ENCODE peak calls at places on chromosomes 13 and 19, in five cellular contexts. W is astrocyte of the spinal cord, K is fibroblast of lung, M is breast epithelium, Z is colonic mucosa. D is an unnamed sample.

GRCh38 chr19:44648536-44649370 is 5.0 kb downstream of the PVR start:
- DNase-seq in W (peak), M (no peak), K (peak), Z (no peak), D (peak)

GRCh38 chr19:4780860-4781259 is 10.7 kb upstream of the FEM1A start:
- DNase-seq in M (no peak), Z (no peak), K (no peak), W (no peak), D (no peak)

GRCh38 chr19:49688531-49689132 is 762 bp upstream of the ADM5 start:
- DNase-seq in W (no peak), Z (no peak), K (no peak), M (no peak), D (no peak)

GRCh38 chr13:50617134-50617721 is 226.3 kb downstream of the DLEU7 start:
- DNase-seq in K (peak), W (peak), M (no peak), Z (peak), D (peak)

GRCh38 chr13:35887028-35887666 is 244.0 kb downstream of the DCLK1 start:
- DNase-seq in K (no peak), Z (no peak), W (no peak), M (no peak), D (no peak)

GRCh38 chr13:69935043-69935442 is 172.6 kb upstream of the ATXN8OS start:
- DNase-seq in M (no peak), Z (no peak), K (no peak), W (no peak), D (no peak)

GRCh38 chr13:45142440-45143345 is 22.4 kb downstream of the GTF2F2 start:
- DNase-seq in K (peak), Z (no peak), M (no peak), W (no peak), D (peak)

GRCh38 chr13:107883561-107884175 is 331.7 kb downstream of the LIG4 start:
- DNase-seq in M (no peak), W (peak), Z (no peak), K (peak), D (peak)

GRCh38 chr19:22527554-22527953 is 105.4 kb upstream of the ZNF98 start:
- DNase-seq in Z (no peak), M (no peak), K (no peak), W (no peak), D (no peak)

GRCh38 chr13:94481966-94482365 is 2.5 kb upstream of the DCT start:
- DNase-seq in M (no peak), W (peak), K (peak), Z (no peak), D (peak)

GRCh38 chr19:47658431-47659383 is 49.8 kb downstream of the BICRA start:
- DNase-seq in M (no peak), W (peak), Z (peak), K (peak), D (peak)

GRCh38 chr13:113980489-113981064 is 6.7 kb upstream of the C13orf46 start:
- DNase-seq in Z (no peak), W (no peak), M (no peak), K (no peak), D (no peak)

GRCh38 chr13:53460776-53461175 is 432.2 kb downstream of the OLFM4 start:
- DNase-seq in Z (no peak), W (no peak), M (no peak), K (no peak), D (no peak)

GRCh38 chr13:103525530-103525929 is 459.3 kb upstream of the SLC10A2 start:
- DNase-seq in M (no peak), W (no peak), Z (no peak), K (no peak), D (no peak)

GRCh38 chr13:33207616-33207964 is 78.0 kb downstream of the STARD13 start:
- DNase-seq in M (no peak), Z (no peak), W (peak), K (peak), D (peak)

GRCh38 chr19:44925114-44925891 is 10.9 kb downstream of the APOC1 start:
- DNase-seq in K (peak), M (peak), Z (peak), W (peak), D (peak)

GRCh38 chr13:51874651-51875050 is 12.9 kb downstream of the CCDC70 start:
- DNase-seq in K (no peak), Z (no peak), M (no peak), W (no peak), D (no peak)

GRCh38 chr13:43769552-43769951 is 17.2 kb downstream of the ENOX1 start:
- DNase-seq in Z (no peak), W (no peak), K (no peak), M (no peak), D (no peak)

GRCh38 chr19:34145741-34146202 is 26.5 kb upstream of the LSM14A start:
- DNase-seq in W (peak), K (peak), M (no peak), Z (peak), D (peak)

GRCh38 chr19:4913996-4914735 is 4.9 kb downstream of the UHRF1 start:
- DNase-seq in W (no peak), Z (no peak), K (peak), M (no peak), D (no peak)

GRCh38 chr19:55376381-55376933 is at the start of gene TMEM190:
- DNase-seq in M (no peak), Z (no peak), K (no peak), W (no peak), D (no peak)
- H3K4me3 ChIP-seq in M (no peak), Z (no peak), K (no peak), W (no peak), D (no peak)

DNA sequence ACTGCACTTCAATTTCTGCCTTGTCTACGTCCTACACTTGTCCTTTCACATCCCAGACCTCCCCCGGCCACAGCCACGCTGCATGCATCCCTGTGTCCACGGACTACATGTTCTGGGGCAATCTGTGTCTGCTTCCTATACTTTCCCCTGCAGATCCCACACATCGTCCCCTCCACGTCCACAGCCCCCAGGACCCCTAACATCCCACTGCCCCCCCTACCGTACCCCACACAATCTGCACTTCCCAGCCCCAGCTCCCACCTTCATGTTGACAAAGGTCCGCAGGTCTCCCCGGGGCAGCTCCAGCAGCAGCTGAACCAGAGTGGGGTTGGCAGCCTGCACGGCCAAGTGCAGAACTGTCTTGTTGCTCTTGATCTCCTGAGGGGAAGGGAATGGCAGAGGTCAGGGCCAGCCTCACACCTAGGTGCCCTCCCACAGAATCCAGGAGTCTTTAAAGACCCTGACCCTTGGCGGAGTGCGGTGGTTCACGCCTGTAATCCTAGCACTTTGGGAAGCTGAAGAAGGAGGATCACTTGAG is 10.2 kb downstream of the NFKBID start:
- DNase-seq in Z (no peak), K (no peak), W (no peak), M (no peak), D (no peak)
- H3K4me3 ChIP-seq in Z (no peak), K (no peak), W (no peak), M (no peak), D (no peak)

GRCh38 chr19:55173717-55174409 is 6.2 kb downstream of the SYT5 start:
- DNase-seq in Z (peak), M (no peak), W (peak), K (peak), D (peak)
- H3K4me3 ChIP-seq in Z (peak), M (peak), W (peak), K (peak), D (peak)

DNA sequence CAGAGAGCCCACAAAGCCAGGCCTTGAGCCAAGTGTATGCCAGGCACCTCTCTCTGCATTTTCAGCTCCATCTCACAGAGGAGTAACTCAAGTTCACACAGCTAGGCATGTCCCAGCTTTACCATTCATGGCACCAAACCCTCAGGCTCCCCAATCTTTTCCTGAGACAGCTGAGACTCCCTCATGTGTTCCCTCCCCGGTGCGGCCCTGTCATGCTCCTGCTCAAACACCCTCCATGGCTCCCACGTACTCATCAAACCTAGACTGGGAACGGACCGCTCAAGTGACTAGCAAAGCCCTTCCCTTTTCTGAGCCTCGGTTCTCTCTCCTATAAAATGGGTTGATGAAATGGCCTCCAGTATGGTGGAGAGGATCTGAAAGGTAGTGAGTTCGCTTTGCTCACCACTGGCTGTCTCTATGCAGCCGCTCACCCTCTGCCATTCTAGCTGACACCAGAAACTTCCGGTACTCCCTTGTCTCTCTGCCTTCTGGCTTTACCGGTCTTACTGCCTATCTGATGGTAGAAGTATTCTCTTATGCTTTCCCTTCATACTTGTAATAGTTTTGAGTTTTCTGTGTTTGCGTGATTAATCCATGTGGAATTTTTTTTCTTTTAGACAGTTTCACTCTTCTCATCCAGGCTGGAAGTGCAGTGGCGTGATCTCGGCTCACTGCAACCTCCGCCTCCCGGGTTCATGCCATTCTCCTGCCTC is 7.8 kb upstream of the SLC44A2 start:
- DNase-seq in K (peak), M (peak), Z (no peak), W (peak), D (peak)
- H3K4me3 ChIP-seq in K (no peak), M (peak), Z (no peak), W (no peak), D (no peak)

GRCh38 chr19:13020002-13020414 is 24.7 kb downstream of the NFIX start:
- DNase-seq in Z (no peak), W (no peak), K (peak), M (no peak), D (no peak)

GRCh38 chr19:13022859-13023636 is 27.8 kb downstream of the NFIX start:
- DNase-seq in K (peak), Z (peak), M (peak), W (peak), D (peak)

GRCh38 chr19:13024126-13024957 is 29.1 kb downstream of the NFIX start:
- DNase-seq in W (no peak), K (peak), Z (no peak), M (no peak), D (peak)

GRCh38 chr19:13023666-13024065 is 28.4 kb downstream of the NFIX start:
- DNase-seq in Z (no peak), M (no peak), K (peak), W (no peak), D (peak)

GRCh38 chr19:13022111-13022858 is 27.0 kb downstream of the NFIX start:
- DNase-seq in M (no peak), K (peak), Z (no peak), W (no peak), D (no peak)
- H3K4me3 ChIP-seq in M (peak), K (peak), Z (peak), W (peak), D (peak)

D was measured in fibroblast of pulmonary artery.